ENCODE peak calls at places on chromosomes 7 and 10, in four cellular contexts. One of them, this sample, is unnamed.

GRCh38 chr7:92332782-92333181 is 87.0 kb downstream of the ANKIB1 start:
- DNase-seq in GM12878: no peak
- DNase-seq in K562: no peak
- DNase-seq in A549: no peak
- DNase-seq in this sample: no peak

GRCh38 chr10:49034925-49035324 is 80.4 kb downstream of the VSTM4 start:
- DNase-seq in GM12878: no peak
- DNase-seq in K562: no peak
- DNase-seq in A549: no peak
- DNase-seq in this sample: no peak

GRCh38 chr7:106345421-106346166 is 60.8 kb upstream of the NAMPT start:
- DNase-seq in GM12878: no peak
- DNase-seq in K562: no peak
- DNase-seq in A549: no peak
- DNase-seq in this sample: no peak

GRCh38 chr7:101933685-101934084 is 116.3 kb downstream of the CUX1 start:
- DNase-seq in GM12878: peak
- DNase-seq in K562: no peak
- DNase-seq in A549: no peak
- DNase-seq in this sample: no peak

GRCh38 chr7:106623846-106624245 is 37.1 kb downstream of the CCDC71L start:
- DNase-seq in GM12878: no peak
- DNase-seq in K562: no peak
- DNase-seq in A549: peak
- DNase-seq in this sample: no peak

GRCh38 chr10:1465421-1465902 is 271.9 kb downstream of the ADARB2 start:
- DNase-seq in GM12878: peak
- DNase-seq in K562: no peak
- DNase-seq in A549: no peak
- DNase-seq in this sample: no peak

GRCh38 chr10:15672469-15672868 is 47.3 kb downstream of the ITGA8 start:
- DNase-seq in GM12878: no peak
- DNase-seq in K562: no peak
- DNase-seq in A549: no peak
- DNase-seq in this sample: no peak

GRCh38 chr10:21199501-21199900 is 302.4 kb upstream of the NEBL start:
- DNase-seq in GM12878: no peak
- DNase-seq in K562: no peak
- DNase-seq in A549: no peak
- DNase-seq in this sample: no peak

GRCh38 chr10:104824378-104825006 is 183.4 kb downstream of the SORCS3 start:
- DNase-seq in GM12878: no peak
- DNase-seq in K562: peak
- DNase-seq in A549: no peak
- DNase-seq in this sample: no peak

GRCh38 chr10:8811201-8811600 is 756.7 kb downstream of the GATA3 start:
- DNase-seq in GM12878: no peak
- DNase-seq in K562: no peak
- DNase-seq in A549: no peak
- DNase-seq in this sample: no peak

GRCh38 chr7:94888542-94888941 is 18.9 kb upstream of the PPP1R9A start:
- DNase-seq in GM12878: no peak
- DNase-seq in K562: no peak
- DNase-seq in A549: peak
- DNase-seq in this sample: peak

GRCh38 chr10:75705426-75705825 is 274.0 kb downstream of the LRMDA start:
- DNase-seq in GM12878: no peak
- DNase-seq in K562: no peak
- DNase-seq in A549: no peak
- DNase-seq in this sample: no peak

GRCh38 chr7:46764100-46764941 is 817.6 kb downstream of the TNS3 start:
- DNase-seq in GM12878: peak
- DNase-seq in K562: no peak
- DNase-seq in A549: peak
- DNase-seq in this sample: no peak

GRCh38 chr10:49139866-49140195 is 6.0 kb upstream of the FAM170B start:
- DNase-seq in GM12878: no peak
- DNase-seq in K562: no peak
- DNase-seq in A549: peak
- DNase-seq in this sample: no peak

GRCh38 chr7:107843184-107843583 is 40.2 kb upstream of the SLC26A3 start:
- DNase-seq in GM12878: no peak
- DNase-seq in K562: no peak
- DNase-seq in A549: no peak
- DNase-seq in this sample: no peak

GRCh38 chr10:132373241-132373955 is 23.6 kb upstream of the PWWP2B start:
- DNase-seq in GM12878: no peak
- DNase-seq in K562: no peak
- DNase-seq in A549: no peak
- DNase-seq in this sample: no peak

GRCh38 chr10:114100848-114101741 is 57.4 kb downstream of the ADRB1 start:
- DNase-seq in GM12878: no peak
- DNase-seq in K562: no peak
- DNase-seq in A549: no peak
- DNase-seq in this sample: no peak

GRCh38 chr10:122459586-122460273 is 1.6 kb upstream of the HTRA1 start:
- DNase-seq in GM12878: no peak
- DNase-seq in K562: no peak
- DNase-seq in A549: no peak
- DNase-seq in this sample: no peak

GRCh38 chr10:86962981-86963310 is 4.5 kb downstream of the SNCG start:
- DNase-seq in GM12878: no peak
- DNase-seq in K562: no peak
- DNase-seq in A549: no peak
- DNase-seq in this sample: no peak

GRCh38 chr7:767941-768729 is 41.1 kb upstream of the PRKAR1B start:
- DNase-seq in GM12878: no peak
- DNase-seq in K562: no peak
- DNase-seq in A549: no peak
- DNase-seq in this sample: no peak

GRCh38 chr7:77393261-77393660 is 22.9 kb downstream of the GSAP start:
- DNase-seq in GM12878: peak
- DNase-seq in K562: no peak
- DNase-seq in A549: no peak
- DNase-seq in this sample: no peak

DNA sequence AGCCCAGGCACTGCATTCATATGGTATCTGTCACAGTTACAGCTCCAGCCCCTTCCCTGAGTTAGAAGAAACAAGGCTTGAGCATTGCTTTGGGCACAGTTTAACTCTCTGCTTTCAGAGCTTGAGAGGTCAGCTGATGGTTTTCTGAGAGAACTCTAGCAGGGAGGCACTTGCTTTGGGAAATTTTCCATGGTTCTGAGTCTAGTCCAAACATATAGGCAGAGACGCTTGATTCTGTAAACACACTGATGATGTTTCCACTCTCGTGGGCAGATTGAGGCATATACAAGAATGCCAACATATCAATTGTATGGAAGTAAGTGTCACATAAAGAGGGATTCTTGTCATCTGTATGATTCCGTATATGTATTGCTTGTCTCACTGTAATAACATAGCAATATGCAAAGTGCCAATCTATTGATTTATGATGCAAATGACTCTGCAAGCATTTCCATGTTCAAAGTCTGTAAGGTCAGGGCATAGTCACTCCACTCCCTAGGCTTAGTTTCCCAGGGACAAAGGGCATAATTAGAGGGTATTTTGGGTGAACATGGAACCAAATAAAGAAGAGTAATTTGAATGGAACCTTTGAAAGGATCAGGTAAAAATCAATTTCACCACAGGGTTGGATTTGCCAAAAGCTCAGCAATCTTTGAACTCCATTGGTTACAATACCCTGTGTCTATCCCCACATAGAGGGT is 239.0 kb downstream of the INHBA start:
- DNase-seq in GM12878: no peak
- DNase-seq in K562: no peak
- DNase-seq in A549: no peak
- DNase-seq in this sample: no peak
- TF ChIP-seq EP300 in GM12878: no peak
- TF ChIP-seq EP300 in K562: no peak
- TF ChIP-seq EP300 in A549: no peak
- TF ChIP-seq EP300 in this sample: no peak

GRCh38 chr7:128310499-128310898 is 33.2 kb downstream of the RBM28 start:
- DNase-seq in GM12878: no peak
- DNase-seq in K562: no peak
- DNase-seq in A549: no peak
- DNase-seq in this sample: peak
- TF ChIP-seq ESRRA in GM12878: no peak
- TF ChIP-seq ESRRA in K562: no peak
- TF ChIP-seq ESRRA in A549: no peak
- TF ChIP-seq ESRRA in this sample: peak

GRCh38 chr7:18370689-18371088 is 124.9 kb upstream of the HDAC9 start:
- DNase-seq in GM12878: no peak
- DNase-seq in K562: no peak
- DNase-seq in A549: no peak
- DNase-seq in this sample: no peak
- TF ChIP-seq EP300 in GM12878: no peak
- TF ChIP-seq EP300 in K562: no peak
- TF ChIP-seq EP300 in A549: no peak
- TF ChIP-seq EP300 in this sample: no peak

DNA sequence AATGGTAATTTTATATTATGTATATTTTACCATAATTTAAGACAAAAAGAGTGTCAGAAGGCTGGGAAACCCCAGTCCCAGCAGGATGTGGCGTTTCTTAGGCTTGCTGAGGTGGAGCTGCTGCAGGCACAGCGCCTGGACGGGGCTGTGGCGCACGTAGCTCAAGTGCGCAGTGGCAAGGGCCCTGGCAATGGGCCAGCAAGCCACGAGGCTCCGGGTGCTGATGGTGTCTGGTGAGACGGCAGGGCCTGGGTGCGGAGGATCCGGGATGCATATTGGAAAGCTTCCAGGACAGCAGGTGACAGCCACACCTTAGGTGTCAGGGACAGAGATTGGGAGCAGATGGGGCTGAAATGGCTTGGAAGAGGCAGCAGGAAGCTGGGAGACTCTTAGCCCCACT is 37.2 kb downstream of the CLEC2L start:
- DNase-seq in GM12878: no peak
- DNase-seq in K562: peak
- DNase-seq in A549: no peak
- DNase-seq in this sample: no peak
- TF ChIP-seq ESRRA in GM12878: no peak
- TF ChIP-seq ESRRA in K562: no peak
- TF ChIP-seq ESRRA in A549: no peak
- TF ChIP-seq ESRRA in this sample: no peak

DNA sequence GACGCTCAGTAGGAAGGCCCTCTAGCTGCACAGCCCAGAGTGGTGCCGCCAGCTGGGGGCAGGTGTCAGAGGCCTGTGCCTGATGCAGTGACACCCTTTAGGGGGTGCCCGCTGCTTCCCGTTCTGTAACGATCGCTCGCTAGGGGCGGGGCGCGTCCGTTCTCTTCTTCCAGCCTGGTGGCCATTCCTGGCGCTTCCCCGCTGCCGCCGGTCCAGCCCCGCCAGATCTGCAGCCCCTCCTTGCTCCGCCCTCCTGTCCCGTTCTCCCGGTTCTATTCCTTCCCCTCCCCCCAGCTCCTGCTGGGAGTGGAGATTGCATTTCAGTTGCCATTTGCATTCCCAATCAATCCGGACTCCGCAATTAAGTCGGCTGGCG is 39.2 kb downstream of the AGAP3 start:
- DNase-seq in GM12878: no peak
- DNase-seq in K562: no peak
- DNase-seq in A549: no peak
- DNase-seq in this sample: no peak
- TF ChIP-seq EP300 in GM12878: no peak
- TF ChIP-seq EP300 in K562: no peak
- TF ChIP-seq EP300 in A549: no peak
- TF ChIP-seq EP300 in this sample: no peak

GRCh38 chr7:43701929-43702328 is 27.4 kb downstream of the COA1 start:
- DNase-seq in GM12878: no peak
- DNase-seq in K562: no peak
- DNase-seq in A549: no peak
- DNase-seq in this sample: no peak

GRCh38 chr7:43701502-43701859 is 27.8 kb downstream of the COA1 start:
- DNase-seq in GM12878: no peak
- DNase-seq in K562: no peak
- DNase-seq in A549: no peak
- DNase-seq in this sample: no peak

GRCh38 chr7:43702974-43703373 is 26.3 kb downstream of the COA1 start:
- DNase-seq in GM12878: no peak
- DNase-seq in K562: no peak
- DNase-seq in A549: no peak
- DNase-seq in this sample: no peak

GRCh38 chr7:43700059-43700501 is 29.2 kb downstream of the COA1 start:
- DNase-seq in GM12878: no peak
- DNase-seq in K562: peak
- DNase-seq in A549: peak
- DNase-seq in this sample: peak

GRCh38 chr7:43700646-43701501 is 28.4 kb downstream of the COA1 start:
- DNase-seq in GM12878: no peak
- DNase-seq in K562: no peak
- DNase-seq in A549: no peak
- DNase-seq in this sample: no peak
- TF ChIP-seq ESRRA in GM12878: no peak
- TF ChIP-seq ESRRA in K562: no peak
- TF ChIP-seq ESRRA in A549: no peak
- TF ChIP-seq ESRRA in this sample: no peak

DNA sequence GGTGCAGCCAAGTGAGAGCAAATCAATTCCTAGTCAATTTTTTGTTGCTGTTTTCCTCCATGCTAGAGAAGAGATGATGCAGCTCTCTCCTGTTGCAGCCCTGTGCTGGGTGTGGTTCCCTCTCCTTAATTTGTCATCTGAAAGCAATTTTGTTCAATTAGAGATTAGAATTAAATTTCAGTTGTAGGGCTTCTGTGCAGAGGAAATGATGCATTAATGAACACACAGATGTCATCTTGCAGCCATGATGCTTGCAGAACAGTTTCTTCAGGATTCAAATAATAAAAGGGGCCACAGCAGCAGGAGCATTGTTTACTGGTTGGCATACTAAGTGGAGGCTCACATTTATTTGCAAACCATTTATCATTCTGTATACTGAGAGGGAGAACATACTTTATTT is 266.0 kb downstream of the AUTS2 start:
- DNase-seq in GM12878: no peak
- DNase-seq in K562: no peak
- DNase-seq in A549: no peak
- DNase-seq in this sample: no peak
- TF ChIP-seq EP300 in GM12878: no peak
- TF ChIP-seq EP300 in K562: no peak
- TF ChIP-seq EP300 in A549: no peak
- TF ChIP-seq EP300 in this sample: no peak

This sample was measured in HepG2.